ENCODE peak calls at places on chromosome 14, in four cellular contexts. V is SW 1271, O is substantia nigra, C is omental fat pad. J is an unnamed sample.

GRCh38 chr14:100564506-100564905 is 22.7 kb downstream of the BEGAIN start:
- DNase-seq in V (no peak), O (no peak), C (no peak), J (no peak)

GRCh38 chr14:87133073-87133815 is 859.7 kb downstream of the GALC start:
- DNase-seq in V (no peak), O (no peak), C (no peak), J (peak; percentile 22)

GRCh38 chr14:29649170-29649569 is 278.5 kb downstream of the PRKD1 start:
- DNase-seq in V (no peak), O (no peak), C (no peak), J (no peak)

GRCh38 chr14:61553730-61554641 is 141.3 kb upstream of the HIF1A start:
- DNase-seq in V (no peak), O (no peak), C (peak; percentile 25), J (no peak)

GRCh38 chr14:54715244-54715643 is 148.3 kb downstream of the SAMD4A start:
- DNase-seq in V (no peak), O (no peak), C (no peak), J (no peak)

GRCh38 chr14:102759416-102759815 is 17.8 kb upstream of the TRAF3 start:
- DNase-seq in V (no peak), O (no peak), C (no peak), J (no peak)

GRCh38 chr14:68779761-68780323 is 13.0 kb downstream of the ZFP36L1 start:
- DNase-seq in V (no peak), O (no peak), C (no peak), J (no peak)

GRCh38 chr14:23939607-23940326 is 13.8 kb upstream of the DHRS4 start:
- DNase-seq in V (no peak), O (no peak), C (no peak), J (no peak)

GRCh38 chr14:97956944-97957343 is 1159.8 kb downstream of the VRK1 start:
- DNase-seq in V (no peak), O (no peak), C (no peak), J (no peak)

GRCh38 chr14:85336257-85336656 is 193.7 kb upstream of the FLRT2 start:
- DNase-seq in V (no peak), O (no peak), C (no peak), J (no peak)

GRCh38 chr14:74978416-74978947 is 23.1 kb upstream of the PGF start:
- DNase-seq in V (no peak), O (no peak), C (no peak), J (no peak)

GRCh38 chr14:77318006-77318553 is 2.6 kb downstream of the POMT2 start:
- DNase-seq in V (no peak), O (no peak), C (no peak), J (no peak)

GRCh38 chr14:94237983-94238382 is 55.1 kb downstream of the SERPINA10 start:
- DNase-seq in V (no peak), O (no peak), C (no peak), J (no peak)

GRCh38 chr14:93231129-93231979 is 24.3 kb downstream of the UBR7 start:
- DNase-seq in V (no peak), O (no peak), C (no peak), J (peak; percentile 51)

GRCh38 chr14:24312736-24313507 is 1.6 kb downstream of the LTB4R start:
- DNase-seq in V (no peak), O (no peak), C (no peak), J (no peak)

GRCh38 chr14:72665259-72665658 is 228.6 kb downstream of the DPF3 start:
- DNase-seq in V (peak; percentile 79), O (no peak), C (no peak), J (no peak)

GRCh38 chr14:30805284-30805683 is 69.1 kb upstream of the COCH start:
- DNase-seq in V (no peak), O (no peak), C (no peak), J (no peak)

J was measured in NCI-H446 treated with DMSO at 0.1 percent for 48 hours.